ENCODE peak calls at places on chromosomes 5 and 9, in eight cellular contexts. V is stomach, F is IMR-90, G is heart right ventricle, J is OCI-LY7, U is endothelial cell of umbilical vein, A is left ventricle myocardium inferior, L is upper lobe of right lung. R is an unnamed sample. For H3K9me3, the result is how much of the 10 kb centered on the place peaks cover.

GRCh38 chr5:72818866-72819534 is 2.5 kb downstream of the TNPO1 start:
- DNase-seq in V (peak), F (peak), G (peak), J (peak), U (peak), A (peak), L (peak), R (peak)

GRCh38 chr9:113368348-113368747 is 8.4 kb downstream of the HDHD3 start:
- DNase-seq in V (no peak), F (no peak), G (no peak), J (no peak), U (no peak), A (no peak), L (no peak), R (no peak)

GRCh38 chr5:130868186-130868821 is 296.8 kb downstream of the HINT1 start:
- DNase-seq in V (no peak), F (no peak), G (no peak), J (no peak), U (no peak), A (no peak), L (no peak), R (no peak)

GRCh38 chr5:23742701-23743100 is 235.3 kb downstream of the PRDM9 start:
- DNase-seq in V (no peak), F (no peak), G (no peak), J (no peak), U (no peak), A (no peak), L (no peak), R (no peak)

GRCh38 chr9:127170652-127171051 is 48.2 kb upstream of the ANGPTL2 start:
- DNase-seq in V (peak), F (no peak), G (no peak), J (no peak), U (no peak), A (no peak), L (no peak), R (no peak)

GRCh38 chr9:114224247-114224610 is 68.9 kb downstream of the COL27A1 start:
- DNase-seq in V (no peak), F (peak), G (no peak), J (no peak), U (peak), A (no peak), L (no peak), R (no peak)

GRCh38 chr9:27732494-27732893 is 159.2 kb upstream of the C9orf72 start:
- DNase-seq in V (no peak), F (no peak), G (no peak), J (no peak), U (no peak), A (no peak), L (no peak), R (no peak)

GRCh38 chr5:154358410-154359221 is 87.2 kb upstream of the SAP30L start:
- DNase-seq in V (no peak), F (no peak), G (no peak), J (no peak), U (no peak), A (no peak), L (no peak), R (no peak)

GRCh38 chr9:13628526-13628925 is 349.0 kb upstream of the MPDZ start:
- DNase-seq in V (no peak), F (peak), G (no peak), J (no peak), U (no peak), A (no peak), L (no peak), R (no peak)

GRCh38 chr9:130756460-130757152 is 63.0 kb downstream of the EXOSC2 start:
- DNase-seq in V (no peak), F (no peak), G (no peak), J (no peak), U (no peak), A (no peak), L (no peak), R (no peak)

GRCh38 chr9:90642570-90643539 is at the start of gene DIRAS2:
- DNase-seq in V (peak), F (peak), G (peak), J (no peak), U (peak), A (peak), L (peak), R (peak)

GRCh38 chr5:32710859-32711692 is at the start of gene NPR3:
- DNase-seq in V (no peak), F (peak), G (peak), J (no peak), U (no peak), A (peak), L (no peak), R (peak)

GRCh38 chr5:127596501-127596900 is 52.4 kb upstream of the CTXN3 start:
- DNase-seq in V (no peak), F (no peak), G (no peak), J (no peak), U (no peak), A (no peak), L (no peak), R (no peak)

GRCh38 chr5:108078345-108078744 is 303.6 kb downstream of the FBXL17 start:
- DNase-seq in V (no peak), F (no peak), G (no peak), J (no peak), U (no peak), A (no peak), L (no peak), R (no peak)

GRCh38 chr5:114179134-114179533 is 182.7 kb upstream of the KCNN2 start:
- DNase-seq in V (no peak), F (no peak), G (no peak), J (no peak), U (no peak), A (no peak), L (no peak), R (no peak)

GRCh38 chr5:125961150-125961549 is 462.1 kb upstream of the GRAMD2B start:
- DNase-seq in V (no peak), F (no peak), G (no peak), J (no peak), U (no peak), A (no peak), L (no peak), R (no peak)

GRCh38 chr5:112902561-112902960 is 19.5 kb downstream of the REEP5 start:
- DNase-seq in V (no peak), F (no peak), G (no peak), J (no peak), U (no peak), A (no peak), L (no peak), R (no peak)

GRCh38 chr9:7164440-7165349 is 406.9 kb downstream of the KDM4C start:
- DNase-seq in V (no peak), F (no peak), G (no peak), J (no peak), U (no peak), A (no peak), L (no peak), R (no peak)

GRCh38 chr9:95565982-95566381 is 49.2 kb upstream of the PTCH1 start:
- DNase-seq in V (no peak), F (no peak), G (no peak), J (no peak), U (no peak), A (no peak), L (no peak), R (no peak)

GRCh38 chr9:15697459-15697858 is 144.6 kb downstream of the CCDC171 start:
- DNase-seq in V (no peak), F (peak), G (no peak), J (no peak), U (peak), A (no peak), L (no peak), R (no peak)

GRCh38 chr5:180852510-180852909 is 8.6 kb downstream of the ZFP62 start:
- DNase-seq in V (no peak), F (peak), G (no peak), J (no peak), U (peak), A (no peak), L (no peak), R (no peak)

GRCh38 chr5:180850434-180851078 is 10.5 kb downstream of the ZFP62 start:
- DNase-seq in V (no peak), F (no peak), G (no peak), J (no peak), U (no peak), A (no peak), L (no peak), R (no peak)

GRCh38 chr5:180849827-180850226 is 11.2 kb downstream of the ZFP62 start:
- DNase-seq in V (no peak), F (no peak), G (no peak), J (no peak), U (no peak), A (no peak), L (no peak), R (no peak)

GRCh38 chr5:180853522-180853921 is 7.6 kb downstream of the ZFP62 start:
- DNase-seq in V (no peak), F (no peak), G (no peak), J (no peak), U (no peak), A (no peak), L (no peak), R (no peak)

GRCh38 chr5:180853121-180853520 is 8.0 kb downstream of the ZFP62 start:
- DNase-seq in V (no peak), F (no peak), G (no peak), J (no peak), U (peak), A (no peak), L (no peak), R (no peak)
- H3K9me3 ChIP-seq in V (under half), F (under half), G (under half), J (under half), U (under half), A (under half), L (under half), R (under half)

GRCh38 chr9:103037508-103038477 is 42.7 kb downstream of the CYLC2 start:
- DNase-seq in V (no peak), F (no peak), G (peak), J (no peak), U (no peak), A (peak), L (no peak), R (no peak)

DNA sequence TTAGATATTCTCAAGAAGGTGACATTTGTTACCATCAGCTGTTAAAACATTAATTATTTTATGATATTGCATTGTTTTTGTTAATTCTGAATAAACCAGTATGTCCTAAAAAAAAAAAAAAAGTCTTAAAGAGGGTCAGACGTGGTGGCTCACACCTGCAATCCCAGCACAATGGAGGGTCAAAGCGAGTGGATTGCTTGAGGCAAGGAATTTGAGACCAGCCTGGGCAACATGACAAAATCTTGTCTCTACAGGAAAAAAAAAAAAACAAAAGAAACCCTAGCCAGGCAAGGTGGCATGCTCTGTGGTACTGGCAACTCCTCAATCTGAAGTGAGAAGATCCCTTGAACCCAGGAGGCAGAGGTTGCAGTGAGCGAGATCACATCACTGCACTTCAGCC is 46.8 kb downstream of the CYLC2 start:
- DNase-seq in V (no peak), F (no peak), G (no peak), J (no peak), U (no peak), A (no peak), L (no peak), R (no peak)
- H3K4me3 ChIP-seq in V (no peak), F (no peak), G (no peak), J (no peak), U (no peak), A (no peak), L (no peak), R (no peak)

DNA sequence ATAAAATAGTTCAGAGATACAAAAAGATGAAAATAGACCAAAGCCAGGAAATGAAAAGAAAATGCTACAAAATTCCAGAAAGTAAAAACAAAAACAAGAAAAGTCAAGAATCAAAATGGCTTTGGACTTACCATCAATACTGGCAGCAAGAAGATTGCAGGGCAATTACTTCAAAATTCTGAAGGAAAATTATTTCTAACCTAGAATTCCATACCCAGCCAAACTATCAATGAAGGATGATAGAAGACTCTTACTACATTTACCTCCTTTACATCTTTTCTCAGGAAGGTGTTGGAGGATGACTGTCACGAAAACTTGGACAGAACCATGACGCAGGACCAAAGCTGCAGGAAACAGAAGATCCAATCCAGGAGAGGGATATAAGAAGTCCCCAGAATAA is 46.8 kb downstream of the EGFLAM start:
- DNase-seq in V (no peak), F (no peak), G (no peak), J (no peak), U (no peak), A (no peak), L (no peak), R (no peak)
- H3K9me3 ChIP-seq in V (under half), F (under half), G (under half), J (under half), U (under half), A (half or more), L (under half), R (under half)

GRCh38 chr9:35561468-35562261 is 43.4 kb upstream of the TESK1 start:
- DNase-seq in V (no peak), F (no peak), G (no peak), J (no peak), U (no peak), A (no peak), L (no peak), R (no peak)

GRCh38 chr9:35563791-35564197 is 41.3 kb upstream of the TESK1 start:
- DNase-seq in V (peak), F (no peak), G (peak), J (no peak), U (peak), A (peak), L (peak), R (peak)

GRCh38 chr9:35564658-35565061 is 40.4 kb upstream of the TESK1 start:
- DNase-seq in V (no peak), F (no peak), G (no peak), J (no peak), U (no peak), A (no peak), L (no peak), R (no peak)

GRCh38 chr9:35560625-35561337 is 44.3 kb upstream of the TESK1 start:
- DNase-seq in V (no peak), F (no peak), G (no peak), J (no peak), U (no peak), A (no peak), L (no peak), R (no peak)

DNA sequence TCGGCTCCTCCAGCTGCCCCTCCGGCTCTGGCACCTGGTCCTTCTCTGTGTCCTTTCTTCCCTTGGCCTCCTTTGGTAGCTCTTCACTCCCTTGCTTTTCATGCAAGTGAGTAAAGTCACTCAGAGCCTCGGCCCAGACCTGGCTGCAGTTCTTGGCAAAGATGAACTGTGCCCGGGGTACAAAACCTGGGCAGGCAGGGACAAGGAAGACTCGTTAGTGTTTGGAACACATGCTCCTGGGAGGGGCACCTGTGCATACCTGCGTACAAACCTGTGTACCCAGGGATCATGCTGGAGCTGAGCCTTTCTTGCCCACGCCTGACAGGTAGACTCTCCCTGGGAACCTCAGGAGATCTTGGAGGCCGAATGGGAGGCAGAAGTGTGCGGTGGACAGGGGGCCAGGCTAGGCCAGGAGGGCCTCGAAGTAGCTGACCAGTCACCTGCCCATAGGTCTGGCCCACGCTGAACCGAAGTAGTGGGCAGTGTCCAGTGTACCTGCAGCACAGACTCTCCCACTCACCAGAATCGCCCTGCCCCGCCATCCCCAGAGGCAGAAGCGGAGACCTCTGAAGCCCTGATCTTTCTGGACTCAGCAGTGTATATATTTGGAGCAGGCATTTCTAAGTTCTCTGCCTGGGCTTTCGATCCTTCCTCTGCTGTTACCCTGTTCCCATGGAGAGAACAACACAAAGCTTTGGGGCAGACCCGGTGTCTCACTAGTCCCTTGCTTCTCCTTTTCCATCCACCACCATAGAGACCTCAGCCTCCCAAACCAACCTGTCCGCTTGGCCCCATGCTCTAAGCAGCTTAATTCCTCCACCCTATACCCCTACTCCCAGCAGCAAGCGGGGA is 41.9 kb upstream of the TESK1 start:
- DNase-seq in V (no peak), F (no peak), G (no peak), J (no peak), U (no peak), A (no peak), L (no peak), R (no peak)
- H3K4me3 ChIP-seq in V (no peak), F (no peak), G (peak), J (no peak), U (no peak), A (peak), L (no peak), R (no peak)

GRCh38 chr9:137352511-137353222 is 50.6 kb upstream of the NRARP start:
- DNase-seq in V (peak), F (no peak), G (no peak), J (no peak), U (no peak), A (no peak), L (no peak), R (no peak)
- H3K9me3 ChIP-seq in V (under half), F (under half), G (under half), J (under half), U (under half), A (under half), L (under half), R (under half)

GRCh38 chr9:26133537-26133936 is 455.3 kb upstream of the TUSC1 start:
- DNase-seq in V (no peak), F (no peak), G (no peak), J (no peak), U (no peak), A (no peak), L (no peak), R (no peak)
- H3K4me3 ChIP-seq in V (no peak), F (no peak), G (no peak), J (no peak), U (no peak), A (no peak), L (no peak), R (no peak)

GRCh38 chr5:141345327-141345726 is 1.7 kb downstream of the PCDHGA3 start:
- DNase-seq in V (no peak), F (no peak), G (no peak), J (no peak), U (no peak), A (no peak), L (no peak), R (no peak)
- H3K9me3 ChIP-seq in V (under half), F (under half), G (under half), J (under half), U (under half), A (half or more), L (under half), R (under half)

R was measured in aorta.